ENCODE peak calls at places on chromosomes 7 and 10, in nine cellular contexts. One of them, this sample, is unnamed.

GRCh38 chr7:155804897-155805825 is 7.1 kb downstream of the SHH start:
- DNase-seq in hepatocyte: peak; percentile 81
- DNase-seq in GM10248: peak; percentile 82
- DNase-seq in sigmoid colon: no peak
- DNase-seq in osteocyte: peak; percentile 90
- DNase-seq in heart right ventricle: peak; percentile 32
- DNase-seq in foreskin fibroblast: peak; percentile 87
- DNase-seq in NCI-H2081: peak; percentile 76
- DNase-seq in T-helper 1 cell: no peak
- DNase-seq in this sample: peak; percentile 96

GRCh38 chr7:2686101-2686500 is 1.9 kb upstream of the AMZ1 start:
- DNase-seq in hepatocyte: no peak
- DNase-seq in GM10248: no peak
- DNase-seq in sigmoid colon: no peak
- DNase-seq in osteocyte: no peak
- DNase-seq in heart right ventricle: no peak
- DNase-seq in foreskin fibroblast: no peak
- DNase-seq in NCI-H2081: no peak
- DNase-seq in T-helper 1 cell: no peak
- DNase-seq in this sample: no peak

GRCh38 chr10:74437822-74438221 is 286.8 kb downstream of the ADK start:
- DNase-seq in hepatocyte: no peak
- DNase-seq in GM10248: no peak
- DNase-seq in sigmoid colon: no peak
- DNase-seq in osteocyte: no peak
- DNase-seq in heart right ventricle: no peak
- DNase-seq in foreskin fibroblast: peak; percentile 72
- DNase-seq in NCI-H2081: no peak
- DNase-seq in T-helper 1 cell: no peak
- DNase-seq in this sample: no peak

GRCh38 chr7:97973206-97973658 is 16.8 kb downstream of the OCM2 start:
- DNase-seq in hepatocyte: peak; percentile 47
- DNase-seq in GM10248: no peak
- DNase-seq in sigmoid colon: no peak
- DNase-seq in osteocyte: no peak
- DNase-seq in heart right ventricle: no peak
- DNase-seq in foreskin fibroblast: no peak
- DNase-seq in NCI-H2081: peak; percentile 85
- DNase-seq in T-helper 1 cell: no peak
- DNase-seq in this sample: peak; percentile 57

GRCh38 chr10:52755297-52756062 is 17.1 kb downstream of the MBL2 start:
- DNase-seq in hepatocyte: peak; percentile 75
- DNase-seq in GM10248: no peak
- DNase-seq in sigmoid colon: no peak
- DNase-seq in osteocyte: peak; percentile 49
- DNase-seq in heart right ventricle: no peak
- DNase-seq in foreskin fibroblast: peak; percentile 59
- DNase-seq in NCI-H2081: no peak
- DNase-seq in T-helper 1 cell: no peak
- DNase-seq in this sample: no peak

GRCh38 chr10:131802156-131802915 is 98.5 kb upstream of the PPP2R2D start:
- DNase-seq in hepatocyte: no peak
- DNase-seq in GM10248: no peak
- DNase-seq in sigmoid colon: peak; percentile 48
- DNase-seq in osteocyte: peak; percentile 69
- DNase-seq in heart right ventricle: no peak
- DNase-seq in foreskin fibroblast: no peak
- DNase-seq in NCI-H2081: no peak
- DNase-seq in T-helper 1 cell: no peak
- DNase-seq in this sample: no peak

GRCh38 chr10:60041489-60042133 is 135.3 kb upstream of the CCDC6 start:
- DNase-seq in hepatocyte: no peak
- DNase-seq in GM10248: no peak
- DNase-seq in sigmoid colon: no peak
- DNase-seq in osteocyte: no peak
- DNase-seq in heart right ventricle: no peak
- DNase-seq in foreskin fibroblast: no peak
- DNase-seq in NCI-H2081: no peak
- DNase-seq in T-helper 1 cell: no peak
- DNase-seq in this sample: no peak

GRCh38 chr10:3067859-3068179 is 471 bp downstream of the PFKP start:
- DNase-seq in hepatocyte: no peak
- DNase-seq in GM10248: peak; percentile 46
- DNase-seq in sigmoid colon: no peak
- DNase-seq in osteocyte: no peak
- DNase-seq in heart right ventricle: no peak
- DNase-seq in foreskin fibroblast: no peak
- DNase-seq in NCI-H2081: no peak
- DNase-seq in T-helper 1 cell: peak; percentile 12
- DNase-seq in this sample: peak; percentile 67

GRCh38 chr10:48682265-48682664 is 2.4 kb upstream of the WDFY4 start:
- DNase-seq in hepatocyte: peak; percentile 4
- DNase-seq in GM10248: no peak
- DNase-seq in sigmoid colon: no peak
- DNase-seq in osteocyte: no peak
- DNase-seq in heart right ventricle: no peak
- DNase-seq in foreskin fibroblast: no peak
- DNase-seq in NCI-H2081: no peak
- DNase-seq in T-helper 1 cell: no peak
- DNase-seq in this sample: no peak